ENCODE peak calls at places on chromosomes 11 and 22, in six cellular contexts. One of them, this sample, is unnamed. For H3K9me3, the result is how much of the 10 kb centered on the place peaks cover.

GRCh38 chr22:21832291-21833290 is 34.9 kb downstream of the MAPK1 start:
- DNase-seq in SJSA1: no peak
- DNase-seq in PC-9: no peak
- DNase-seq in tibial artery: no peak
- DNase-seq in AG04450: no peak
- DNase-seq in HCT116: no peak
- DNase-seq in this sample: no peak

GRCh38 chr11:30487200-30487898 is 98.8 kb downstream of the MPPED2 start:
- DNase-seq in SJSA1: no peak
- DNase-seq in PC-9: no peak
- DNase-seq in tibial artery: peak
- DNase-seq in AG04450: no peak
- DNase-seq in HCT116: no peak
- DNase-seq in this sample: no peak

GRCh38 chr11:110000045-110000502 is 93.1 kb upstream of the ZC3H12C start:
- DNase-seq in SJSA1: peak
- DNase-seq in PC-9: no peak
- DNase-seq in tibial artery: no peak
- DNase-seq in AG04450: peak
- DNase-seq in HCT116: peak
- DNase-seq in this sample: no peak

GRCh38 chr11:15636520-15637065 is 521.9 kb downstream of the INSC start:
- DNase-seq in SJSA1: no peak
- DNase-seq in PC-9: no peak
- DNase-seq in tibial artery: no peak
- DNase-seq in AG04450: no peak
- DNase-seq in HCT116: no peak
- DNase-seq in this sample: no peak

GRCh38 chr11:66593303-66593635 is 284 bp downstream of the CCS start:
- DNase-seq in SJSA1: no peak
- DNase-seq in PC-9: no peak
- DNase-seq in tibial artery: no peak
- DNase-seq in AG04450: no peak
- DNase-seq in HCT116: no peak
- DNase-seq in this sample: no peak

GRCh38 chr22:32649515-32650200 is 151.8 kb upstream of the TIMP3 start:
- DNase-seq in SJSA1: peak
- DNase-seq in PC-9: peak
- DNase-seq in tibial artery: peak
- DNase-seq in AG04450: no peak
- DNase-seq in HCT116: no peak
- DNase-seq in this sample: peak

GRCh38 chr11:2963112-2963754 is 28.9 kb downstream of the NAP1L4 start:
- DNase-seq in SJSA1: no peak
- DNase-seq in PC-9: no peak
- DNase-seq in tibial artery: no peak
- DNase-seq in AG04450: no peak
- DNase-seq in HCT116: no peak
- DNase-seq in this sample: no peak

GRCh38 chr22:47623740-47624103 is 861.3 kb downstream of the TBC1D22A start:
- DNase-seq in SJSA1: no peak
- DNase-seq in PC-9: no peak
- DNase-seq in tibial artery: no peak
- DNase-seq in AG04450: no peak
- DNase-seq in HCT116: no peak
- DNase-seq in this sample: no peak

GRCh38 chr11:20258496-20258895 is 98.2 kb upstream of the DBX1 start:
- DNase-seq in SJSA1: no peak
- DNase-seq in PC-9: no peak
- DNase-seq in tibial artery: no peak
- DNase-seq in AG04450: no peak
- DNase-seq in HCT116: no peak
- DNase-seq in this sample: no peak

GRCh38 chr22:22021160-22021750 is 38.7 kb upstream of the TOP3B start:
- DNase-seq in SJSA1: no peak
- DNase-seq in PC-9: no peak
- DNase-seq in tibial artery: no peak
- DNase-seq in AG04450: no peak
- DNase-seq in HCT116: no peak
- DNase-seq in this sample: no peak

GRCh38 chr22:36236338-36237319 is 2.7 kb downstream of the APOL2 start:
- DNase-seq in SJSA1: no peak
- DNase-seq in PC-9: no peak
- DNase-seq in tibial artery: no peak
- DNase-seq in AG04450: no peak
- DNase-seq in HCT116: no peak
- DNase-seq in this sample: peak

GRCh38 chr11:20112291-20113146 is 47.8 kb downstream of the DBX1 start:
- DNase-seq in SJSA1: peak
- DNase-seq in PC-9: peak
- DNase-seq in tibial artery: peak
- DNase-seq in AG04450: peak
- DNase-seq in HCT116: peak
- DNase-seq in this sample: peak

GRCh38 chr11:47656284-47656915 is 14.0 kb upstream of the MTCH2 start:
- DNase-seq in SJSA1: no peak
- DNase-seq in PC-9: no peak
- DNase-seq in tibial artery: no peak
- DNase-seq in AG04450: no peak
- DNase-seq in HCT116: no peak
- DNase-seq in this sample: no peak

GRCh38 chr11:3158131-3158591 is 6.9 kb downstream of the OSBPL5 start:
- DNase-seq in SJSA1: no peak
- DNase-seq in PC-9: no peak
- DNase-seq in tibial artery: peak
- DNase-seq in AG04450: no peak
- DNase-seq in HCT116: no peak
- DNase-seq in this sample: no peak

GRCh38 chr22:19912236-19912999 is 29.2 kb upstream of the COMT start:
- DNase-seq in SJSA1: no peak
- DNase-seq in PC-9: no peak
- DNase-seq in tibial artery: no peak
- DNase-seq in AG04450: no peak
- DNase-seq in HCT116: no peak
- DNase-seq in this sample: no peak

GRCh38 chr11:57792870-57793269 is 31.3 kb downstream of the CTNND1 start:
- DNase-seq in SJSA1: no peak
- DNase-seq in PC-9: no peak
- DNase-seq in tibial artery: no peak
- DNase-seq in AG04450: no peak
- DNase-seq in HCT116: no peak
- DNase-seq in this sample: no peak

GRCh38 chr11:72760543-72761400 is 8.6 kb upstream of the ARAP1 start:
- DNase-seq in SJSA1: no peak
- DNase-seq in PC-9: no peak
- DNase-seq in tibial artery: no peak
- DNase-seq in AG04450: no peak
- DNase-seq in HCT116: no peak
- DNase-seq in this sample: no peak

GRCh38 chr22:37427711-37428635 is 694 bp upstream of the ELFN2 start:
- DNase-seq in SJSA1: no peak
- DNase-seq in PC-9: no peak
- DNase-seq in tibial artery: no peak
- DNase-seq in AG04450: no peak
- DNase-seq in HCT116: no peak
- DNase-seq in this sample: no peak

GRCh38 chr11:95716266-95716665 is 73.3 kb downstream of the FAM76B start:
- DNase-seq in SJSA1: no peak
- DNase-seq in PC-9: no peak
- DNase-seq in tibial artery: no peak
- DNase-seq in AG04450: no peak
- DNase-seq in HCT116: no peak
- DNase-seq in this sample: no peak

GRCh38 chr11:108914981-108915380 is 250.1 kb downstream of the DDX10 start:
- DNase-seq in SJSA1: no peak
- DNase-seq in PC-9: no peak
- DNase-seq in tibial artery: no peak
- DNase-seq in AG04450: no peak
- DNase-seq in HCT116: no peak
- DNase-seq in this sample: no peak

GRCh38 chr22:44526431-44527115 is 28.5 kb upstream of the RTL6 start:
- DNase-seq in SJSA1: no peak
- DNase-seq in PC-9: no peak
- DNase-seq in tibial artery: no peak
- DNase-seq in AG04450: no peak
- DNase-seq in HCT116: no peak
- DNase-seq in this sample: no peak

GRCh38 chr22:37181681-37182080 is 6.4 kb downstream of the C1QTNF6 start:
- DNase-seq in SJSA1: no peak
- DNase-seq in PC-9: no peak
- DNase-seq in tibial artery: no peak
- DNase-seq in AG04450: no peak
- DNase-seq in HCT116: no peak
- DNase-seq in this sample: no peak

GRCh38 chr11:70464509-70465361 is 66.4 kb downstream of the CTTN start:
- DNase-seq in SJSA1: no peak
- DNase-seq in PC-9: no peak
- DNase-seq in tibial artery: no peak
- DNase-seq in AG04450: no peak
- DNase-seq in HCT116: no peak
- DNase-seq in this sample: no peak

GRCh38 chr11:45569776-45570175 is 95.6 kb downstream of the CHST1 start:
- DNase-seq in SJSA1: no peak
- DNase-seq in PC-9: no peak
- DNase-seq in tibial artery: no peak
- DNase-seq in AG04450: no peak
- DNase-seq in HCT116: no peak
- DNase-seq in this sample: no peak

GRCh38 chr22:20569059-20570058 is 61.9 kb downstream of the MED15 start:
- DNase-seq in SJSA1: peak
- DNase-seq in PC-9: peak
- DNase-seq in tibial artery: peak
- DNase-seq in AG04450: peak
- DNase-seq in HCT116: peak
- DNase-seq in this sample: no peak

GRCh38 chr22:38080847-38081635 is 2.9 kb downstream of the SLC16A8 start:
- DNase-seq in SJSA1: no peak
- DNase-seq in PC-9: no peak
- DNase-seq in tibial artery: no peak
- DNase-seq in AG04450: no peak
- DNase-seq in HCT116: no peak
- DNase-seq in this sample: no peak

GRCh38 chr22:49398646-49399045 is 429.0 kb downstream of the BRD1 start:
- DNase-seq in SJSA1: no peak
- DNase-seq in PC-9: no peak
- DNase-seq in tibial artery: no peak
- DNase-seq in AG04450: no peak
- DNase-seq in HCT116: no peak
- DNase-seq in this sample: peak

GRCh38 chr11:12381875-12382274 is 4.5 kb downstream of the PARVA start:
- DNase-seq in SJSA1: no peak
- DNase-seq in PC-9: no peak
- DNase-seq in tibial artery: no peak
- DNase-seq in AG04450: no peak
- DNase-seq in HCT116: no peak
- DNase-seq in this sample: no peak

GRCh38 chr11:116375221-116375620 is 397.6 kb downstream of the BUD13 start:
- DNase-seq in SJSA1: no peak
- DNase-seq in PC-9: no peak
- DNase-seq in tibial artery: no peak
- DNase-seq in AG04450: no peak
- DNase-seq in HCT116: no peak
- DNase-seq in this sample: no peak

GRCh38 chr22:42061041-42061440 is 9.6 kb downstream of the NAGA start:
- DNase-seq in SJSA1: no peak
- DNase-seq in PC-9: no peak
- DNase-seq in tibial artery: no peak
- DNase-seq in AG04450: no peak
- DNase-seq in HCT116: no peak
- DNase-seq in this sample: no peak

GRCh38 chr22:42062506-42063190 is 8.0 kb downstream of the NAGA start:
- DNase-seq in SJSA1: no peak
- DNase-seq in PC-9: no peak
- DNase-seq in tibial artery: no peak
- DNase-seq in AG04450: no peak
- DNase-seq in HCT116: no peak
- DNase-seq in this sample: no peak

GRCh38 chr22:42056757-42057511 is 13.7 kb downstream of the NAGA start:
- DNase-seq in SJSA1: no peak
- DNase-seq in PC-9: no peak
- DNase-seq in tibial artery: no peak
- DNase-seq in AG04450: no peak
- DNase-seq in HCT116: no peak
- DNase-seq in this sample: no peak

GRCh38 chr22:42064629-42065028 is 6.0 kb downstream of the NAGA start:
- DNase-seq in SJSA1: no peak
- DNase-seq in PC-9: no peak
- DNase-seq in tibial artery: no peak
- DNase-seq in AG04450: no peak
- DNase-seq in HCT116: no peak
- DNase-seq in this sample: peak

GRCh38 chr22:42060489-42060888 is 10.1 kb downstream of the NAGA start:
- DNase-seq in SJSA1: no peak
- DNase-seq in PC-9: no peak
- DNase-seq in tibial artery: no peak
- DNase-seq in AG04450: no peak
- DNase-seq in HCT116: no peak
- DNase-seq in this sample: no peak
- H3K27ac ChIP-seq in SJSA1: no peak
- H3K27ac ChIP-seq in PC-9: no peak
- H3K27ac ChIP-seq in tibial artery: no peak
- H3K27ac ChIP-seq in AG04450: no peak
- H3K27ac ChIP-seq in HCT116: no peak
- H3K27ac ChIP-seq in this sample: no peak

GRCh38 chr11:118152552-118153471 is at the start of gene SCN4B:
- DNase-seq in SJSA1: no peak
- DNase-seq in PC-9: peak
- DNase-seq in tibial artery: no peak
- DNase-seq in AG04450: peak
- DNase-seq in HCT116: no peak
- DNase-seq in this sample: no peak
- H3K4me3 ChIP-seq in SJSA1: no peak
- H3K4me3 ChIP-seq in PC-9: no peak
- H3K4me3 ChIP-seq in tibial artery: peak
- H3K4me3 ChIP-seq in AG04450: peak
- H3K4me3 ChIP-seq in HCT116: peak
- H3K4me3 ChIP-seq in this sample: peak

GRCh38 chr11:64998690-64999431 is 2.1 kb upstream of the BATF2 start:
- DNase-seq in SJSA1: no peak
- DNase-seq in PC-9: no peak
- DNase-seq in tibial artery: no peak
- DNase-seq in AG04450: no peak
- DNase-seq in HCT116: no peak
- DNase-seq in this sample: no peak
- H3K9me3 ChIP-seq in SJSA1: under half
- H3K9me3 ChIP-seq in PC-9: under half
- H3K9me3 ChIP-seq in tibial artery: under half
- H3K9me3 ChIP-seq in AG04450: under half
- H3K9me3 ChIP-seq in HCT116: under half
- H3K9me3 ChIP-seq in this sample: under half

DNA sequence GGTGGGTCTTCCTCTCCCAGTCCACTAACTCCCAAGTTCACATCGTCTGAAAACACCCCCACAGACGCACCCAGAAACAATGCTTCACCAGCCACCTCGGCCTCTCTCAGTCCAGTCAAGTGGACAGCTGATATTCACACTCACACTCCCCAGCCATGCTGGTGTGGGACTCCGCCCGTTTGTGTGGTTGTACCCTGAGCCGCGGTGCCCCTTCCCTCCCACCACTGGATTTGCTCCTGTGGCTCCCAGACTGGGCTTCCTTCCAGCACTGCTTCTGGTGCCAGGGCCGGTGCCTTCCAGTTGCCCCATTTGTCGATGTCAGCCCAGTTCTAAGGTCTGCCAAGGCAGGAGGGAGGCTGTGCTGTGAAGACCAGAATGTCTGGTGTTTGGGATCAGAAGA is 37.9 kb upstream of the PLET1 start:
- DNase-seq in SJSA1: no peak
- DNase-seq in PC-9: no peak
- DNase-seq in tibial artery: no peak
- DNase-seq in AG04450: no peak
- DNase-seq in HCT116: no peak
- DNase-seq in this sample: no peak
- H3K27ac ChIP-seq in SJSA1: no peak
- H3K27ac ChIP-seq in PC-9: no peak
- H3K27ac ChIP-seq in tibial artery: peak
- H3K27ac ChIP-seq in AG04450: no peak
- H3K27ac ChIP-seq in HCT116: no peak
- H3K27ac ChIP-seq in this sample: no peak